ENCODE peak calls at places on chromosome X, in four cellular contexts. J, H, L and W are unnamed samples.
A peak's percentile ranks its signal among the peaks of the same experiment; 100 is the strongest.

GRCh38 chrX:42771836-42772335 is 6.1 kb downstream of the PPP1R2C start:
- DNase-seq in H (no peak), L (no peak), J (no peak), W (no peak)

GRCh38 chrX:80765226-80765625 is 44.5 kb downstream of the BRWD3 start:
- DNase-seq in L (no peak), H (no peak), J (peak; percentile 80), W (no peak)

GRCh38 chrX:84340981-84341380 is 153.0 kb upstream of the RPS6KA6 start:
- DNase-seq in H (no peak), J (peak; percentile 53), L (no peak), W (no peak)

GRCh38 chrX:65266482-65266881 is 268.1 kb downstream of the LAS1L start:
- DNase-seq in J (no peak), H (no peak), L (no peak), W (no peak)

GRCh38 chrX:139382529-139382928 is 148.0 kb upstream of the F9 start:
- DNase-seq in H (no peak), L (no peak), J (no peak), W (no peak)

GRCh38 chrX:25025615-25026014 is 9.8 kb upstream of the ARX start:
- DNase-seq in L (no peak), J (no peak), H (no peak), W (no peak)

GRCh38 chrX:23505531-23506303 is 161.6 kb upstream of the PRDX4 start:
- DNase-seq in L (no peak), H (no peak), J (no peak), W (no peak)

GRCh38 chrX:55924574-55924973 is 207.0 kb downstream of the RRAGB start:
- DNase-seq in L (no peak), J (no peak), H (no peak), W (no peak)

GRCh38 chrX:54030329-54030728 is 13.9 kb downstream of the PHF8 start:
- DNase-seq in L (no peak), J (no peak), H (no peak), W (no peak)

GRCh38 chrX:150690126-150690525 is 3.1 kb upstream of the MTMR1 start:
- DNase-seq in L (no peak), H (no peak), J (peak; percentile 93), W (no peak)

GRCh38 chrX:11770320-11770719 is 12.3 kb downstream of the MSL3 start:
- DNase-seq in L (no peak), J (peak; percentile 25), H (no peak), W (peak; percentile 78)

GRCh38 chrX:80879143-80879542 is 69.5 kb upstream of the BRWD3 start:
- DNase-seq in L (peak; percentile 46), H (no peak), J (no peak), W (no peak)

GRCh38 chrX:133399411-133399810 is 15.9 kb downstream of the GPC4 start:
- DNase-seq in J (no peak), L (no peak), H (no peak), W (no peak)

GRCh38 chrX:80876877-80877276 is 67.2 kb upstream of the BRWD3 start:
- DNase-seq in H (no peak), J (peak; percentile 6), L (no peak), W (no peak)

GRCh38 chrX:15619053-15619772 is 18.5 kb upstream of the ACE2 start:
- DNase-seq in H (no peak), L (no peak), J (peak; percentile 5), W (peak; percentile 61)

GRCh38 chrX:101736651-101737050 is 77.0 kb upstream of the ARMCX2 start:
- DNase-seq in J (no peak), L (no peak), H (no peak), W (no peak)

GRCh38 chrX:8731579-8732395 is at the start of gene ANOS1:
- DNase-seq in L (peak; percentile 36), H (peak; percentile 25), J (peak; percentile 47), W (peak; percentile 41)

GRCh38 chrX:8520791-8521190 is 56.2 kb downstream of the VCX3B start:
- DNase-seq in J (peak; percentile 59), L (no peak), H (no peak), W (no peak)

GRCh38 chrX:19990225-19990518 is 689 bp downstream of the BCLAF3 start:
- DNase-seq in H (no peak), J (no peak), L (no peak), W (peak; percentile 25)

GRCh38 chrX:151830911-151831310 is 81.8 kb upstream of the MAGEA4 start:
- DNase-seq in J (peak; percentile 54), H (no peak), L (no peak), W (no peak)

GRCh38 chrX:101206471-101206870 is 13.1 kb upstream of the DRP2 start:
- DNase-seq in L (no peak), H (no peak), J (no peak), W (no peak)

GRCh38 chrX:97691901-97692455 is 808.3 kb downstream of the RPA4 start:
- DNase-seq in J (no peak), L (no peak), H (no peak), W (no peak)

GRCh38 chrX:46279214-46279924 is 265.9 kb downstream of the ZNF674 start:
- DNase-seq in L (no peak), J (no peak), H (no peak), W (no peak)

GRCh38 chrX:68511255-68511654 is 12.4 kb downstream of the YIPF6 start:
- DNase-seq in H (no peak), L (no peak), J (no peak), W (no peak)

GRCh38 chrX:72081605-72082320 is 50.0 kb downstream of the RTL5 start:
- DNase-seq in H (no peak), L (no peak), J (no peak), W (no peak)

GRCh38 chrX:40104649-40105015 is 6.9 kb upstream of the BCOR start:
- DNase-seq in H (no peak), L (peak; percentile 70), J (no peak), W (peak; percentile 42)

GRCh38 chrX:40105791-40106676 is 8.3 kb upstream of the BCOR start:
- DNase-seq in H (peak; percentile 84), J (no peak), L (peak; percentile 79), W (peak; percentile 86)

GRCh38 chrX:40105016-40105790 is 7.4 kb upstream of the BCOR start:
- DNase-seq in J (no peak), L (peak; percentile 67), H (peak; percentile 70), W (peak; percentile 72)

GRCh38 chrX:40102393-40103381 is 4.9 kb upstream of the BCOR start:
- DNase-seq in L (peak; percentile 33), H (no peak), J (no peak), W (no peak)

DNA sequence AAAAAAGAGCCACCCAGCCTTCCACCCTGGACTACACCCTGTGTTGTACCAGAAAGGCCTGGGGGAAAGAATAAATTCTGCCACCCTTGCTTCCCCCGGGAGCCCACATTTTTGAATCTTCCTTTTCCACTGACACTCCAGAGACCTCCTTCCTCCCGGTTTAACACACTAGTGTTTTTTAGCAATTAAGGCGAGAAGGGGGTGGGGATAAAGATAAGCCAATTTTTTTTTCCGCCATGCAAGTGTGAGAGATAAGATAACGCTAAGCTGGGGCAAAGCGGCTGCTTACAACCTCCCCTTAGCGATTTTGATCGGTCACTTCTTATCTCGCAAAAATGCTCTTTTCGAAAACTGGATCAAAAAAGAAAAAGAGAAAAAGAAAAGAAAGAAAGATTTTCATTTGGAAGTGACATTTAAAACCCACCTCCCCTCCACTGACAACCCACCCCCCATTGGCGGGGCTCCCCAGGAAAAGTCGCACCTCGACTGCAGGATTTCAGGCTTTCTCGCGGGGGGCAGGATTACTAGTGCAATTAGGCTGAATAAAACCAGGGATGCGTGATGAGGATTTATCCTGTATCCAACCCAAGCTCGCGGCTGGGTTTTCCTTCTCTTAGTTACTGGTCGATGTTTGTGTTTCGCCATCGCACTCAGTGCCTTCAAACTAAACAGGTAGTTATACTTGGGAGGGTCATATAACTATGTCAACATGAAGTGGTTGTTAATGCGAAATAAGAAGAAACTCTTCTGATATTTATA is 6.0 kb upstream of the BCOR start:
- DNase-seq in L (no peak), J (no peak), H (no peak), W (no peak)
- H3K4me1 ChIP-seq in L (peaks cover 16% of the 10 kb centered on the region), J (peaks cover 30% of the 10 kb centered on the region), H (peaks cover 21% of the 10 kb centered on the region), W (peaks cover 17% of the 10 kb centered on the region)

GRCh38 chrX:10111364-10112148 is 45.2 kb upstream of the CLCN4 start:
- DNase-seq in J (no peak), H (peak; percentile 45), L (no peak), W (peak; percentile 81)
- H3K4me1 ChIP-seq in J (no peaks in the 10 kb centered on the region), H (peaks cover 6% of the 10 kb centered on the region), L (no peaks in the 10 kb centered on the region), W (peaks cover 4% of the 10 kb centered on the region)

DNA sequence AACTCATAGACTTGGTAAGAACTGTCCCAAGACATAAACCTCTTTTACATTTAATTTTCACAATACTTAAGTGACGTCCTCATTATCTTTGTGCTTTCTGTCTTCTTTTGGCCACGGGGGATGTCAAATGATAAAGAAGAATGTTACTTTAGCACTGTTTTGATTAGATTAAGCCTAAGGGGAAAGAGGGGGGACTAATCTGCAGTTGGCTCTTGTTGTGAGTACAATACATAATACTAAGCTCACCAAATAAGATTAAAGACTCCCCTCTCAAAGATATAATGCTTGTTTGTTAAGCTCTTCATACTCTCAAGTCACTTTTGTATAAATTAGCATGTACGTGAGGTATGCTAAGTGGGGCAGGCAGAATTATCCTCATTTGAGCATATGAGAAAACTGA is 36.5 kb downstream of the OCRL start:
- DNase-seq in H (no peak), L (no peak), J (no peak), W (no peak)
- H3K4me1 ChIP-seq in H (no peaks in the 10 kb centered on the region), L (no peaks in the 10 kb centered on the region), J (peaks cover 10% of the 10 kb centered on the region), W (no peaks in the 10 kb centered on the region)

DNA sequence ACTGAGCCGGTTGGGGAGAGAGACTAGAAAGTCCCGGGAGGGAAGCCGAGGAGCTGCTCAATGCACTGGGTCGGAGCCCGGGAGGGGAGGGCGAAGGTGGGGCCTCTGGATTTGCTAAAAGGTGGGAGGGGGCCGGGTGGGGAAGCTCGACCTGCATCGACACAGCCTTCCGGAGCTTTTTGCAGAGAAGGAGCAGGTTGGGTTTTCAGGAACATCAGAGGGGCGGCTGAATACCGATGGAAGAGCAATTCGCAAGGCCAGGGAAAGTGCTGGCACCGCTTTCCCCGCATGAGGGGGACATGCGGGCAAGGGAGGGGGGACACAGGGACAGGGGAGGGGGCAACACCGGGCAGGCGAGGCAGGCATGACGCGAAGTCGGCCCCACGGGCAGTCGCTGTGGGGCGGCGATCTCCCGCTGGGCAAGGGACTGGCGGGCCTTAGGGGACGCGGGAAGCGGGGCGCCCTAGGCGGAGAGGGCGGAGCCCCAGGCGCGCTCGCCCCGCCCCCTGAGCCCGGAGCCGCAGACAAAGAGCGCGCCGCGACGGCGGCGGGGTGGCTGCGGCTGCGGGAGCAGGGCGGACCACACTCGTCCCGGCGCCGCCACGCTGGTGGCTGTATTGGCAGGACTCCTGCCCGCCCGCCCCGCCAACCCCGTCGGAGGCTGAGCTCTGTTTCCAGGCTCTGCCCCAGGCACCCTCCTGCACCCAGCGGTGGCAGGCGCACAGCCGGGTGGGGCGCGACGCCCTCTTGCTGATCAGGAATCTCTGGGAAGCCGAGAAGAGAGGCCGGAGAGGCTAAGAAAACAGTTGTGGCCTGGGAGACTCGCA is 11.6 kb downstream of the PDZD4 start:
- DNase-seq in L (no peak), H (peak; percentile 50), J (no peak), W (peak; percentile 31)
- H3K4me1 ChIP-seq in L (no peaks in the 10 kb centered on the region), H (no peaks in the 10 kb centered on the region), J (no peaks in the 10 kb centered on the region), W (no peaks in the 10 kb centered on the region)

GRCh38 chrX:17459008-17459407 is 84.0 kb downstream of the NHS start:
- DNase-seq in L (no peak), J (peak; percentile 88), H (no peak), W (no peak)

GRCh38 chrX:17456526-17456925 is 81.5 kb downstream of the NHS start:
- DNase-seq in J (no peak), H (no peak), L (no peak), W (no peak)

GRCh38 chrX:17464196-17464595 is 89.2 kb downstream of the NHS start:
- DNase-seq in H (no peak), J (peak; percentile 65), L (no peak), W (no peak)

GRCh38 chrX:17465201-17465600 is 90.2 kb downstream of the NHS start:
- DNase-seq in L (no peak), J (no peak), H (no peak), W (no peak)

GRCh38 chrX:17459596-17459995 is 84.6 kb downstream of the NHS start:
- DNase-seq in J (peak; percentile 85), H (no peak), L (no peak), W (no peak)
- H3K4me1 ChIP-seq in J (peaks cover 18% of the 10 kb centered on the region), H (no peaks in the 10 kb centered on the region), L (no peaks in the 10 kb centered on the region), W (no peaks in the 10 kb centered on the region)